ENCODE peak calls at places on chromosome 3, in five cellular contexts. One of them, this sample, is unnamed.

GRCh38 chr3:47370887-47371697 is 9.7 kb upstream of the PTPN23 start:
- DNase-seq in A549: peak; percentile 30
- DNase-seq in astrocyte of the spinal cord: no peak
- DNase-seq in HFF-Myc: no peak
- DNase-seq in dorsolateral prefrontal cortex: no peak
- DNase-seq in this sample: no peak

GRCh38 chr3:13161021-13161759 is 88.0 kb upstream of the IQSEC1 start:
- DNase-seq in astrocyte of the spinal cord: no peak
- DNase-seq in HFF-Myc: no peak
- DNase-seq in A549: no peak
- DNase-seq in dorsolateral prefrontal cortex: no peak
- DNase-seq in this sample: no peak

GRCh38 chr3:124429129-124429815 is 301.0 kb upstream of the UMPS start:
- DNase-seq in astrocyte of the spinal cord: peak; percentile 30
- DNase-seq in A549: peak; percentile 10
- DNase-seq in HFF-Myc: peak; percentile 47
- DNase-seq in dorsolateral prefrontal cortex: no peak
- DNase-seq in this sample: no peak

GRCh38 chr3:47158208-47158607 is 5.7 kb downstream of the SETD2 start:
- DNase-seq in A549: no peak
- DNase-seq in astrocyte of the spinal cord: no peak
- DNase-seq in HFF-Myc: no peak
- DNase-seq in dorsolateral prefrontal cortex: no peak
- DNase-seq in this sample: no peak

GRCh38 chr3:113193719-113194118 is 17.6 kb upstream of the BOC start:
- DNase-seq in dorsolateral prefrontal cortex: no peak
- DNase-seq in A549: no peak
- DNase-seq in astrocyte of the spinal cord: no peak
- DNase-seq in HFF-Myc: no peak
- DNase-seq in this sample: no peak

GRCh38 chr3:61493339-61493738 is 68.0 kb upstream of the PTPRG start:
- DNase-seq in dorsolateral prefrontal cortex: no peak
- DNase-seq in HFF-Myc: no peak
- DNase-seq in A549: no peak
- DNase-seq in astrocyte of the spinal cord: no peak
- DNase-seq in this sample: no peak

GRCh38 chr3:150763841-150764483 is 993 bp upstream of the SIAH2 start:
- DNase-seq in A549: peak; percentile 64
- DNase-seq in astrocyte of the spinal cord: no peak
- DNase-seq in dorsolateral prefrontal cortex: peak; percentile 77
- DNase-seq in HFF-Myc: peak; percentile 16
- DNase-seq in this sample: no peak

GRCh38 chr3:127161973-127162579 is 30.9 kb upstream of the PRR23E start:
- DNase-seq in A549: no peak
- DNase-seq in dorsolateral prefrontal cortex: no peak
- DNase-seq in astrocyte of the spinal cord: no peak
- DNase-seq in HFF-Myc: no peak
- DNase-seq in this sample: no peak

GRCh38 chr3:178777718-178778411 is 241.6 kb downstream of the KCNMB2 start:
- DNase-seq in A549: no peak
- DNase-seq in dorsolateral prefrontal cortex: no peak
- DNase-seq in astrocyte of the spinal cord: peak; percentile 52
- DNase-seq in HFF-Myc: peak; percentile 11
- DNase-seq in this sample: no peak

GRCh38 chr3:167728176-167728575 is 6.5 kb downstream of the PDCD10 start:
- DNase-seq in A549: peak; percentile 4
- DNase-seq in astrocyte of the spinal cord: peak; percentile 69
- DNase-seq in dorsolateral prefrontal cortex: no peak
- DNase-seq in HFF-Myc: peak; percentile 11
- DNase-seq in this sample: peak; percentile 11

GRCh38 chr3:119542168-119542767 is 17.1 kb downstream of the CD80 start:
- DNase-seq in astrocyte of the spinal cord: no peak
- DNase-seq in A549: no peak
- DNase-seq in HFF-Myc: no peak
- DNase-seq in dorsolateral prefrontal cortex: no peak
- DNase-seq in this sample: no peak

GRCh38 chr3:105715372-105715771 is 153.4 kb downstream of the CBLB start:
- DNase-seq in astrocyte of the spinal cord: peak; percentile 80
- DNase-seq in dorsolateral prefrontal cortex: no peak
- DNase-seq in HFF-Myc: peak; percentile 14
- DNase-seq in A549: no peak
- DNase-seq in this sample: peak; percentile 51

GRCh38 chr3:188531210-188531609 is 377.3 kb downstream of the LPP start:
- DNase-seq in dorsolateral prefrontal cortex: no peak
- DNase-seq in HFF-Myc: no peak
- DNase-seq in astrocyte of the spinal cord: peak; percentile 65
- DNase-seq in A549: no peak
- DNase-seq in this sample: peak; percentile 66

GRCh38 chr3:182855076-182855475 is 61.8 kb downstream of the ATP11B start:
- DNase-seq in HFF-Myc: no peak
- DNase-seq in dorsolateral prefrontal cortex: no peak
- DNase-seq in astrocyte of the spinal cord: no peak
- DNase-seq in A549: no peak
- DNase-seq in this sample: no peak

GRCh38 chr3:50246517-50246954 is 10.5 kb downstream of the GNAI2 start:
- DNase-seq in dorsolateral prefrontal cortex: no peak
- DNase-seq in HFF-Myc: peak; percentile 83
- DNase-seq in astrocyte of the spinal cord: peak; percentile 98
- DNase-seq in A549: peak; percentile 57
- DNase-seq in this sample: peak; percentile 95

GRCh38 chr3:76324101-76324500 is 538.8 kb upstream of the ZNF717 start:
- DNase-seq in dorsolateral prefrontal cortex: no peak
- DNase-seq in HFF-Myc: no peak
- DNase-seq in astrocyte of the spinal cord: peak; percentile 17
- DNase-seq in A549: no peak
- DNase-seq in this sample: no peak

GRCh38 chr3:4981688-4982494 is 2.7 kb downstream of the BHLHE40 start:
- DNase-seq in astrocyte of the spinal cord: peak; percentile 83
- DNase-seq in A549: no peak
- DNase-seq in dorsolateral prefrontal cortex: no peak
- DNase-seq in HFF-Myc: no peak
- DNase-seq in this sample: no peak

GRCh38 chr3:4984511-4984864 is 5.3 kb downstream of the BHLHE40 start:
- DNase-seq in A549: no peak
- DNase-seq in dorsolateral prefrontal cortex: no peak
- DNase-seq in astrocyte of the spinal cord: peak; percentile 53
- DNase-seq in HFF-Myc: no peak
- DNase-seq in this sample: no peak

GRCh38 chr3:4982773-4983738 is 3.8 kb downstream of the BHLHE40 start:
- DNase-seq in HFF-Myc: no peak
- DNase-seq in A549: no peak
- DNase-seq in astrocyte of the spinal cord: peak; percentile 50
- DNase-seq in dorsolateral prefrontal cortex: no peak
- DNase-seq in this sample: no peak

GRCh38 chr3:4985330-4986174 is 6.3 kb downstream of the BHLHE40 start:
- DNase-seq in astrocyte of the spinal cord: peak; percentile 82
- DNase-seq in dorsolateral prefrontal cortex: no peak
- DNase-seq in HFF-Myc: no peak
- DNase-seq in A549: peak; percentile 60
- DNase-seq in this sample: no peak

DNA sequence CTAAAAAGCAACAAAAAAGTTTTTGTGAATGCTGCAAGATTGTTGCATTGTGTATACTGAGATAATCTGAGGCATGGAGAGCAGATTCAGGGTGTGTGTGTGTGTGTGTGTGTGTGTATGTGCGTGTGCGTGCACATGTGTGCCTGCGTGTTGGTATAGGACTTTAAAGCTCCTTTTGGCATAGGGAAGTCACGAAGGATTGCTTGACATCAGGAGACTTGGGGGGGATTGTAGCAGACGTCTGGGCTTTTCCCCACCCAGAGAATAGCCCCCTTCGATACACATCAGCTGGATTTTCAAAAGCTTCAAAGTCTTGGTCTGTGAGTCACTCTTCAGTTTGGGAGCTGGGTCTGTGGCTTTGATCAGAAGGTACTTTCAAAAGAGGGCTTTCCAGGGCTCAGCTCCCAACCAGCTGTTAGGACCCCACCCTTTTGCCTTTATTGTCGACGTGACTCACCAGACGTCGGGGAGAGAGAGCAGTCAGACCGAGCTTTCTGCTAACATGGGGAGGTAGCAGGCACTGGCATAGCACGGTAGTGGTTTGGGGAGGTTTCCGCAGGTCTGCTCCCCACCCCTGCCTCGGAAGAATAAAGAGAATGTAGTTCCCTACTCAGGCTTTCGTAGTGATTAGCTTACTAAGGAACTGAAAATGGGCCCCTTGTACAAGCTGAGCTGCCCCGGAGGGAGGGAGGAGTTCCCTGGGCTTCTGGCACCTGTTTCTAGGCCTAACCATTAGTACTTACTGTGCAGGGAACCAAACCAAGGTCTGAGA is 4.7 kb downstream of the BHLHE40 start:
- DNase-seq in astrocyte of the spinal cord: peak; percentile 94
- DNase-seq in A549: no peak
- DNase-seq in dorsolateral prefrontal cortex: no peak
- DNase-seq in HFF-Myc: no peak
- DNase-seq in this sample: no peak
- H3K4me3 ChIP-seq in astrocyte of the spinal cord: peak overlapping the region; percentile 83
- H3K4me3 ChIP-seq in A549: peak overlapping the region; percentile 88
- H3K4me3 ChIP-seq in dorsolateral prefrontal cortex: peak overlapping the region; percentile 84
- H3K4me3 ChIP-seq in HFF-Myc: no peak overlapping the region
- H3K4me3 ChIP-seq in this sample: peak overlapping the region; percentile 31

GRCh38 chr3:33732394-33732793 is 14.3 kb upstream of the CLASP2 start:
- DNase-seq in HFF-Myc: no peak
- DNase-seq in astrocyte of the spinal cord: no peak
- DNase-seq in dorsolateral prefrontal cortex: no peak
- DNase-seq in A549: no peak
- DNase-seq in this sample: no peak
- TF ChIP-seq CTCF in HFF-Myc: peak; percentile 31
- TF ChIP-seq CTCF in astrocyte of the spinal cord: peak; percentile 37
- TF ChIP-seq CTCF in dorsolateral prefrontal cortex: no peak
- TF ChIP-seq CTCF in A549: no peak
- TF ChIP-seq CTCF in this sample: peak; percentile 43

GRCh38 chr3:39408493-39409372 is 2.2 kb downstream of the RPSA start:
- DNase-seq in astrocyte of the spinal cord: no peak
- DNase-seq in A549: no peak
- DNase-seq in dorsolateral prefrontal cortex: no peak
- DNase-seq in HFF-Myc: no peak
- DNase-seq in this sample: no peak
- H3K4me3 ChIP-seq in astrocyte of the spinal cord: no peak overlapping the region
- H3K4me3 ChIP-seq in A549: peak overlapping the region; percentile 98
- H3K4me3 ChIP-seq in dorsolateral prefrontal cortex: no peak overlapping the region
- H3K4me3 ChIP-seq in HFF-Myc: peak overlapping the region; percentile 68
- H3K4me3 ChIP-seq in this sample: peak overlapping the region; percentile 90

DNA sequence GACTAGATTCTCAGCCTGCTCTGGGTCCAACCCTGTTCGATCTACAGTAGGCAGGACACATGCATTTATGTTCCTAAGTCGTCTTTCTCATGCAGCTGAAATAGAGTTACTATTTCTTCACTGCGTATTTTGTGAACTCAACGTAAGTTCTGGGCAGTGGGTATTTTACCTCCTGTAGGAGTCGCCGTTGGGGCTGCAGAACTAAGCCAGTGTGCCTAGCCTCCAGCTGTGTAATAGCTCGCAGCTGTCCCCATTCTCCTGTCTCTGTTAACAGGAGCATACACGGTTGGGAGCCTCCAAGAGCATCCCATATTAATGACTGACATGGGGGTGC is 58.4 kb upstream of the HRH1 start:
- DNase-seq in dorsolateral prefrontal cortex: no peak
- DNase-seq in HFF-Myc: no peak
- DNase-seq in astrocyte of the spinal cord: no peak
- DNase-seq in A549: no peak
- DNase-seq in this sample: no peak
- TF ChIP-seq CTCF in dorsolateral prefrontal cortex: no peak
- TF ChIP-seq CTCF in HFF-Myc: peak; percentile 35
- TF ChIP-seq CTCF in astrocyte of the spinal cord: peak; percentile 47
- TF ChIP-seq CTCF in A549: peak; percentile 37
- TF ChIP-seq CTCF in this sample: peak; percentile 40

GRCh38 chr3:128479558-128480086 is 12.9 kb upstream of the DNAJB8 start:
- DNase-seq in dorsolateral prefrontal cortex: no peak
- DNase-seq in A549: no peak
- DNase-seq in HFF-Myc: no peak
- DNase-seq in astrocyte of the spinal cord: no peak
- DNase-seq in this sample: no peak
- H3K4me3 ChIP-seq in dorsolateral prefrontal cortex: no peak overlapping the region
- H3K4me3 ChIP-seq in A549: no peak overlapping the region
- H3K4me3 ChIP-seq in HFF-Myc: no peak overlapping the region
- H3K4me3 ChIP-seq in astrocyte of the spinal cord: no peak overlapping the region
- H3K4me3 ChIP-seq in this sample: no peak overlapping the region

DNA sequence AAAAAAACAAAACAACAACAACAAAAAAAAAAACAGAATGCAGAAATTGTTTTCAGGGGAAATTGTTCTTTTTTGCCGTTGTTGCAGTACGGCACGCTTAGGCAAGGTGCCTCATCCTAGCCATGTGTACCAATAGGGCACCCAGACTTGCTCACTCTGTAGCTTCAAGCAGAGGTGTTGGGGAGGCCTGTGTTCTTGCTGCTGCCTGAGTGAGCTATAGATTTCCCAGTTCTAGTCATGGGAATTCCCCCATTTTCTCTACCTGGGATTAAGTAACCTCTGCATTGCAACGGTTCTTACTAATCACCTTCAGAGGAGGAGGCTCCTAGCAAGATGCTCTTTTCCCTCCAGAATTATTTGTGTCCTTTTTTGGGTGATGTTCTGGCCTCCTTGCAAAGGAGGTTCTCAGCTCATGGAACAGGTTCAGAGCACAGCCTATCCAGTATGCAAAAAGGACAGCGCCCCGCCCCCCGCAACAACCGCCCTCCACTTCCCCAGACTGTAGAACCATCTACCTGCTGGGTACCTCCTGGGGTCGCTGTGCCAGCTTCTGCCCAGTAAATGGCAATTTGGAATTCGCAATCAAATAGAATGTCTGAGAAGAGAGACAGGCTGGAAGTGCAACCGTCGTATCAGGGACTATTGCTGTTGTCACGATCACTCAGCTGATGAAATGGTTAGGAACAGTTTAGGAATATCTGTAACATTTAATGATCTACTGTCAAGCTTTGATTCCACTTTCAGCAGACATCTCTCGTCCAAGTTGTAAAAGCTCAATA is 13.1 kb upstream of the PARL start:
- DNase-seq in dorsolateral prefrontal cortex: no peak
- DNase-seq in HFF-Myc: no peak
- DNase-seq in astrocyte of the spinal cord: no peak
- DNase-seq in A549: no peak
- DNase-seq in this sample: no peak
- TF ChIP-seq CTCF in dorsolateral prefrontal cortex: no peak
- TF ChIP-seq CTCF in HFF-Myc: no peak
- TF ChIP-seq CTCF in astrocyte of the spinal cord: no peak
- TF ChIP-seq CTCF in A549: no peak
- TF ChIP-seq CTCF in this sample: no peak

GRCh38 chr3:152232001-152232400 is 36.7 kb upstream of the MBNL1 start:
- DNase-seq in astrocyte of the spinal cord: no peak
- DNase-seq in A549: no peak
- DNase-seq in dorsolateral prefrontal cortex: no peak
- DNase-seq in HFF-Myc: no peak
- DNase-seq in this sample: no peak
- H3K4me3 ChIP-seq in astrocyte of the spinal cord: no peak overlapping the region
- H3K4me3 ChIP-seq in A549: no peak overlapping the region
- H3K4me3 ChIP-seq in dorsolateral prefrontal cortex: no peak overlapping the region
- H3K4me3 ChIP-seq in HFF-Myc: no peak overlapping the region
- H3K4me3 ChIP-seq in this sample: no peak overlapping the region

DNA sequence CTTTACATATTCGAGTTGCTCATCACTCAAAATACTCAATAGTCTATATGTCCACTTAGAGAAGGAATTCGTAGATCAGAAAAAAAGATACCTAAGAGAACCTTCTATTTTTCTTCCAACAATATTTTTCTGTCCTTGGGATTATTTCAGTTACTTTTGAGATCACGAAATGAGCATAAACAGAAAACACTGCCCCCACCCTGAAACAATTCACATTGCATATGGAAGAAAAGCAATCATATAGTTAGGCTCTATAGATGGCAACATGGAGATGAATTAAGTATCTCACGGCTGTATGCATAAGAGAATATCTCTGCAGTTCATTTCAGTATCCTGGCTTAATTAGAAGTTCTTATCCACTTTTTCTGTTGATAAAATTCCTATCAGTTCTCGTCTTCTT is 391.1 kb downstream of the FGF12 start:
- DNase-seq in A549: no peak
- DNase-seq in astrocyte of the spinal cord: no peak
- DNase-seq in HFF-Myc: no peak
- DNase-seq in dorsolateral prefrontal cortex: no peak
- DNase-seq in this sample: no peak
- TF ChIP-seq CTCF in A549: no peak
- TF ChIP-seq CTCF in astrocyte of the spinal cord: no peak
- TF ChIP-seq CTCF in HFF-Myc: no peak
- TF ChIP-seq CTCF in dorsolateral prefrontal cortex: no peak
- TF ChIP-seq CTCF in this sample: no peak

This sample was measured in astrocyte of the cerebellum.